ENCODE peak calls at places on chromosomes 6 and 20, in four cellular contexts. W, P, Z and F are unnamed samples.

GRCh38 chr20:50203951-50204937 is 13.6 kb downstream of the CEBPB start:
- DNase-seq in W (no peak), P (no peak), Z (no peak), F (no peak)

GRCh38 chr6:51805517-51805916 is 281.9 kb downstream of the PKHD1 start:
- DNase-seq in W (no peak), P (no peak), Z (no peak), F (no peak)

GRCh38 chr6:117344444-117345291 is 79.3 kb downstream of the VGLL2 start:
- DNase-seq in W (no peak), P (no peak), Z (no peak), F (no peak)

GRCh38 chr6:149884215-149884614 is 13.7 kb downstream of the RAET1E start:
- DNase-seq in W (no peak), P (no peak), Z (no peak), F (no peak)

GRCh38 chr6:53544050-53544499 is 826 bp downstream of the GCLC start:
- DNase-seq in W (peak; percentile 67), P (no peak), Z (no peak), F (no peak)

GRCh38 chr20:48832423-48832735 is 4.6 kb upstream of the PREX1 start:
- DNase-seq in W (no peak), P (peak; percentile 48), Z (no peak), F (no peak)

GRCh38 chr20:5688431-5688972 is 61.7 kb upstream of the SHLD1 start:
- DNase-seq in W (no peak), P (no peak), Z (no peak), F (no peak)

GRCh38 chr6:33815854-33816253 is 12.1 kb upstream of the MLN start:
- DNase-seq in W (no peak), P (no peak), Z (no peak), F (no peak)

GRCh38 chr20:57089701-57090144 is 176.7 kb downstream of the BMP7 start:
- DNase-seq in W (no peak), P (peak; percentile 61), Z (no peak), F (no peak)